ENCODE peak calls at places on chromosomes 4 and X, in nine cellular contexts. Y, D, W, K, U, O, H, Z and C are unnamed samples.

GRCh38 chr4:145487626-145488025 is 6.0 kb downstream of the SMAD1 start:
- DNase-seq in D (no peak), Y (no peak), U (no peak), K (no peak), W (no peak), O (no peak), Z (no peak), H (no peak), C (no peak)

GRCh38 chr4:84258905-84259830 is 239.9 kb downstream of the NKX6-1 start:
- DNase-seq in D (no peak), W (no peak), Y (no peak), K (peak; percentile 21), H (no peak), U (peak; percentile 10), Z (no peak), O (no peak), C (peak; percentile 27)

GRCh38 chr4:20889901-20890300 is 189.6 kb downstream of the PACRGL start:
- DNase-seq in H (no peak), D (no peak), W (no peak), O (no peak), Y (no peak), Z (no peak), U (no peak), K (no peak), C (no peak)

GRCh38 chrX:42087960-42088359 is 164.6 kb upstream of the CASK start:
- DNase-seq in O (no peak), W (no peak), H (no peak), D (no peak), U (peak; percentile 4), K (no peak), Y (no peak), Z (no peak), C (no peak)

GRCh38 chr4:107900067-107900466 is 31.3 kb upstream of the CYP2U1 start:
- DNase-seq in H (no peak), D (no peak), K (no peak), W (no peak), Z (no peak), Y (no peak), O (no peak), U (no peak), C (no peak)

GRCh38 chr4:129335263-129335662 is 239.3 kb downstream of the C4orf33 start:
- DNase-seq in W (no peak), U (no peak), O (no peak), Z (no peak), K (no peak), H (no peak), Y (no peak), D (no peak), C (no peak)

GRCh38 chr4:98659741-98660507 is 1.5 kb upstream of the TSPAN5 start:
- DNase-seq in U (no peak), D (no peak), K (peak; percentile 48), Y (no peak), W (no peak), H (no peak), Z (no peak), O (no peak), C (peak; percentile 39)

GRCh38 chr4:150229538-150229937 is 151.3 kb downstream of the DCLK2 start:
- DNase-seq in H (no peak), O (no peak), W (no peak), U (no peak), K (peak; percentile 46), Y (no peak), Z (no peak), D (no peak), C (no peak)

GRCh38 chrX:109537324-109537665 is 651 bp downstream of the NXT2 start:
- DNase-seq in D (no peak), H (peak; percentile 42), U (no peak), O (peak; percentile 58), Y (no peak), Z (no peak), W (peak; percentile 47), K (peak; percentile 84), C (peak; percentile 68)

GRCh38 chrX:115229337-115229991 is 4.4 kb downstream of the LRCH2 start:
- DNase-seq in Z (no peak), W (no peak), H (no peak), U (no peak), D (no peak), O (no peak), K (no peak), Y (no peak), C (no peak)

GRCh38 chrX:18920566-18920965 is 63.3 kb downstream of the PHKA2 start:
- DNase-seq in D (no peak), U (no peak), Y (no peak), W (no peak), K (no peak), O (no peak), H (no peak), Z (no peak), C (no peak)

GRCh38 chr4:7237863-7238262 is 45.5 kb downstream of the SORCS2 start:
- DNase-seq in H (no peak), W (no peak), Z (no peak), O (no peak), D (no peak), Y (no peak), U (no peak), K (no peak), C (no peak)
- H3K27ac ChIP-seq in H (no peak overlapping the region), W (no peak overlapping the region), Z (no peak overlapping the region), O (no peak overlapping the region), D (no peak overlapping the region), Y (no peak overlapping the region), U (no peak overlapping the region), K (no peak overlapping the region), C (no peak overlapping the region)

GRCh38 chr4:182235016-182235415 is 8.2 kb upstream of the TENM3 start:
- DNase-seq in Z (no peak), Y (no peak), K (no peak), U (no peak), O (no peak), D (no peak), W (no peak), H (no peak), C (no peak)

GRCh38 chr4:182240161-182241130 is 2.8 kb upstream of the TENM3 start:
- DNase-seq in W (no peak), H (no peak), Z (no peak), O (no peak), U (no peak), D (no peak), K (no peak), Y (no peak), C (no peak)

GRCh38 chr4:182242793-182243192 is 409 bp upstream of the TENM3 start:
- DNase-seq in Z (no peak), Y (no peak), H (no peak), D (no peak), K (peak; percentile 37), W (no peak), U (no peak), O (no peak), C (no peak)

GRCh38 chr4:182236186-182236585 is 7.0 kb upstream of the TENM3 start:
- DNase-seq in K (no peak), Z (no peak), Y (no peak), D (no peak), U (no peak), W (no peak), O (no peak), H (no peak), C (no peak)

DNA sequence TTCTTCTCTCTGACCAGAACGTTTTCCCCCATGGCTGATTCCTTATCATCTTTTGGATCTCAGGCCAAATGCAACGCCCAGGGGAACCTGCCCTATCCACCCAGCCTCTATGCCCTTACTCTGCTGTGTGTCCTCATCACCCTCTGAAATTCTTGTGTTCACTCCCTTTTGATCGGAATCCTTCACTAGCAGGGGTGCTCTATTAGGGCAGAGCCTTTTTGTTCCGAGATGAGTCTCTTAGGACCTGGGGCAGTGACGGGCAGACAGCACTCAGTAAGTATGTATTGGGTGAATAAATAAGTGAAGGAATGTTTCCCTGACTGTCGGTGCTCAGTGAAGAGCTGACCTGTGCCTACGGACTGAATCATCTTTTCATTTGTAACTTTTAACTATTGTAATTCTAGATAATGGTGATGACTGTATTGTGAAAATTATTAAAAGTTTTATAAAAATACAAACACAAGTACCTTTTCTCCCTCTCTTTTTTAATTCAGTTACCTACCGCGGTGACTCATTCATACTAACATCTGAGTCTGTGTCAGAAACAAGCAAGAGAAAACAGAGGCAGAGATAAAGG is 4.8 kb upstream of the TENM3 start:
- DNase-seq in K (peak; percentile 37), O (no peak), Z (no peak), Y (no peak), U (no peak), W (no peak), H (no peak), D (no peak), C (no peak)
- H3K27ac ChIP-seq in K (peak overlapping the region; percentile 47), O (no peak overlapping the region), Z (no peak overlapping the region), Y (no peak overlapping the region), U (no peak overlapping the region), W (no peak overlapping the region), H (no peak overlapping the region), D (no peak overlapping the region), C (no peak overlapping the region)

DNA sequence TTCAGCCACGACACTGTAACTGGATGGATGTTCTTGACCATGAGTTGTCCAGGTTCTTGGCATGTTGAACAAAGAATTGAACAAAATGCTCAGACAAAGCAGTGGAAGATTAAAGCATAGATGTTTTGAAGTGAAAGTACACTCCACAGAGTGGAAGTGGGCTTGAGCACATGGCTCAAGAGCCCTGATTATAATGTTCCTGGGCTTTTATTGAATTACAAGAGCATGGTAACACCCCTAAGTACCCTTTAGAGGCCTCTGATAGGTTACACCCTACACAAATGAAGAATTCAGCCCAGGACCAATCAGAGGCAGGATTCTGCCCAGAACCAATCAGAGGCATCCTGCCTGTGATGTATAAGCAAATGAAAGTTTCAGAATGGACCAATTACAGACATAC is 33.5 kb downstream of the SLC10A6 start:
- DNase-seq in U (no peak), Z (no peak), W (no peak), H (no peak), Y (no peak), K (no peak), D (no peak), O (no peak), C (no peak)
- H3K27ac ChIP-seq in U (no peak overlapping the region), Z (peak overlapping the region; percentile 2), W (no peak overlapping the region), H (no peak overlapping the region), Y (no peak overlapping the region), K (no peak overlapping the region), D (no peak overlapping the region), O (no peak overlapping the region), C (no peak overlapping the region)

GRCh38 chrX:154012336-154012991 is 7.2 kb downstream of the IRAK1 start:
- DNase-seq in K (peak; percentile 74), Y (no peak), O (no peak), Z (no peak), H (no peak), W (peak; percentile 41), D (no peak), U (no peak), C (peak; percentile 77)

GRCh38 chrX:154014429-154015380 is 5.0 kb downstream of the IRAK1 start:
- DNase-seq in U (no peak), Y (no peak), O (no peak), K (no peak), W (no peak), Z (no peak), H (no peak), D (no peak), C (no peak)

GRCh38 chrX:154015581-154016264 is 4.0 kb downstream of the IRAK1 start:
- DNase-seq in Z (no peak), U (no peak), K (no peak), O (no peak), H (no peak), W (no peak), D (no peak), Y (no peak), C (no peak)

GRCh38 chrX:154013001-154013421 is 6.7 kb downstream of the IRAK1 start:
- DNase-seq in O (no peak), D (no peak), U (no peak), K (no peak), H (no peak), W (peak; percentile 46), Z (no peak), Y (no peak), C (no peak)

GRCh38 chrX:154013614-154014360 is 5.9 kb downstream of the IRAK1 start:
- DNase-seq in D (peak; percentile 30), H (no peak), O (no peak), Z (no peak), W (no peak), U (peak; percentile 60), Y (no peak), K (no peak), C (no peak)
- H3K27ac ChIP-seq in D (no peak overlapping the region), H (no peak overlapping the region), O (no peak overlapping the region), Z (peak overlapping the region; percentile 81), W (no peak overlapping the region), U (peak overlapping the region; percentile 36), Y (no peak overlapping the region), K (no peak overlapping the region), C (peak overlapping the region; percentile 75)